ENCODE peak calls at places on chromosomes 4 and X, in four cellular contexts. One of them, this sample, is unnamed.

GRCh38 chr4:62896721-62897120 is 1512.5 kb downstream of the TECRL start:
- DNase-seq in occipital lobe: no peak
- DNase-seq in pons: no peak
- DNase-seq in activated CD4-positive, CD25-positive, alpha-beta regulatory T cell treated with anti-CD3 and anti-CD28 coated beads, Interleukin-2, amount 50 U/mL, for 72 hours: no peak
- DNase-seq in this sample: no peak

GRCh38 chr4:39181905-39182638 is at the start of gene WDR19:
- DNase-seq in occipital lobe: peak; percentile 100
- DNase-seq in pons: peak; percentile 100
- DNase-seq in activated CD4-positive, CD25-positive, alpha-beta regulatory T cell treated with anti-CD3 and anti-CD28 coated beads, Interleukin-2, amount 50 U/mL, for 72 hours: peak; percentile 95
- DNase-seq in this sample: peak; percentile 75

GRCh38 chrX:1778817-1779216 is 164.0 kb downstream of the ASMT start:
- DNase-seq in occipital lobe: no peak
- DNase-seq in pons: no peak
- DNase-seq in activated CD4-positive, CD25-positive, alpha-beta regulatory T cell treated with anti-CD3 and anti-CD28 coated beads, Interleukin-2, amount 50 U/mL, for 72 hours: no peak
- DNase-seq in this sample: no peak

GRCh38 chr4:112778520-112778919 is 141.6 kb downstream of the LARP7 start:
- DNase-seq in activated CD4-positive, CD25-positive, alpha-beta regulatory T cell treated with anti-CD3 and anti-CD28 coated beads, Interleukin-2, amount 50 U/mL, for 72 hours: no peak
- DNase-seq in occipital lobe: no peak
- DNase-seq in pons: no peak
- DNase-seq in this sample: no peak

GRCh38 chr4:178356725-178357124 is 914.5 kb upstream of the AGA start:
- DNase-seq in activated CD4-positive, CD25-positive, alpha-beta regulatory T cell treated with anti-CD3 and anti-CD28 coated beads, Interleukin-2, amount 50 U/mL, for 72 hours: no peak
- DNase-seq in pons: no peak
- DNase-seq in occipital lobe: no peak
- DNase-seq in this sample: no peak

GRCh38 chr4:18689308-18689915 is 667.9 kb upstream of the LCORL start:
- DNase-seq in occipital lobe: peak; percentile 25
- DNase-seq in activated CD4-positive, CD25-positive, alpha-beta regulatory T cell treated with anti-CD3 and anti-CD28 coated beads, Interleukin-2, amount 50 U/mL, for 72 hours: no peak
- DNase-seq in pons: peak; percentile 83
- DNase-seq in this sample: no peak

GRCh38 chrX:48683411-48683982 is at the start of gene WAS:
- DNase-seq in activated CD4-positive, CD25-positive, alpha-beta regulatory T cell treated with anti-CD3 and anti-CD28 coated beads, Interleukin-2, amount 50 U/mL, for 72 hours: peak; percentile 41
- DNase-seq in pons: peak; percentile 52
- DNase-seq in occipital lobe: no peak
- DNase-seq in this sample: no peak

GRCh38 chr4:7911044-7911578 is 28.6 kb downstream of the AFAP1 start:
- DNase-seq in pons: no peak
- DNase-seq in activated CD4-positive, CD25-positive, alpha-beta regulatory T cell treated with anti-CD3 and anti-CD28 coated beads, Interleukin-2, amount 50 U/mL, for 72 hours: no peak
- DNase-seq in occipital lobe: no peak
- DNase-seq in this sample: no peak

GRCh38 chr4:145840162-145840768 is 98.4 kb downstream of the ZNF827 start:
- DNase-seq in pons: peak; percentile 87
- DNase-seq in activated CD4-positive, CD25-positive, alpha-beta regulatory T cell treated with anti-CD3 and anti-CD28 coated beads, Interleukin-2, amount 50 U/mL, for 72 hours: no peak
- DNase-seq in occipital lobe: no peak
- DNase-seq in this sample: peak; percentile 10

GRCh38 chr4:102871772-102872171 is 3.0 kb downstream of the CISD2 start:
- DNase-seq in occipital lobe: no peak
- DNase-seq in activated CD4-positive, CD25-positive, alpha-beta regulatory T cell treated with anti-CD3 and anti-CD28 coated beads, Interleukin-2, amount 50 U/mL, for 72 hours: no peak
- DNase-seq in pons: no peak
- DNase-seq in this sample: no peak

GRCh38 chr4:16227462-16227868 is 1.2 kb upstream of the TAPT1 start:
- DNase-seq in occipital lobe: no peak
- DNase-seq in pons: no peak
- DNase-seq in activated CD4-positive, CD25-positive, alpha-beta regulatory T cell treated with anti-CD3 and anti-CD28 coated beads, Interleukin-2, amount 50 U/mL, for 72 hours: no peak
- DNase-seq in this sample: no peak

GRCh38 chr4:41189076-41189475 is 25.3 kb downstream of the APBB2 start:
- DNase-seq in pons: no peak
- DNase-seq in activated CD4-positive, CD25-positive, alpha-beta regulatory T cell treated with anti-CD3 and anti-CD28 coated beads, Interleukin-2, amount 50 U/mL, for 72 hours: no peak
- DNase-seq in occipital lobe: no peak
- DNase-seq in this sample: no peak

GRCh38 chr4:162163892-162164759 is at the start of gene FSTL5:
- DNase-seq in pons: peak; percentile 84
- DNase-seq in occipital lobe: peak; percentile 69
- DNase-seq in activated CD4-positive, CD25-positive, alpha-beta regulatory T cell treated with anti-CD3 and anti-CD28 coated beads, Interleukin-2, amount 50 U/mL, for 72 hours: peak; percentile 33
- DNase-seq in this sample: no peak

GRCh38 chrX:133594156-133594555 is 178.9 kb upstream of the GPC4 start:
- DNase-seq in pons: no peak
- DNase-seq in occipital lobe: no peak
- DNase-seq in activated CD4-positive, CD25-positive, alpha-beta regulatory T cell treated with anti-CD3 and anti-CD28 coated beads, Interleukin-2, amount 50 U/mL, for 72 hours: no peak
- DNase-seq in this sample: no peak

GRCh38 chr4:32219306-32220075 is 1499.3 kb downstream of the PCDH7 start:
- DNase-seq in activated CD4-positive, CD25-positive, alpha-beta regulatory T cell treated with anti-CD3 and anti-CD28 coated beads, Interleukin-2, amount 50 U/mL, for 72 hours: no peak
- DNase-seq in pons: no peak
- DNase-seq in occipital lobe: no peak
- DNase-seq in this sample: no peak

GRCh38 chrX:24647257-24648058 is at the start of gene PCYT1B:
- DNase-seq in occipital lobe: peak; percentile 63
- DNase-seq in activated CD4-positive, CD25-positive, alpha-beta regulatory T cell treated with anti-CD3 and anti-CD28 coated beads, Interleukin-2, amount 50 U/mL, for 72 hours: peak; percentile 42
- DNase-seq in pons: peak; percentile 53
- DNase-seq in this sample: no peak

GRCh38 chr4:68256284-68256683 is 10.8 kb upstream of the TMPRSS11B start:
- DNase-seq in pons: no peak
- DNase-seq in activated CD4-positive, CD25-positive, alpha-beta regulatory T cell treated with anti-CD3 and anti-CD28 coated beads, Interleukin-2, amount 50 U/mL, for 72 hours: no peak
- DNase-seq in occipital lobe: no peak
- DNase-seq in this sample: no peak

GRCh38 chr4:85548841-85549240 is 73.9 kb downstream of the ARHGAP24 start:
- DNase-seq in activated CD4-positive, CD25-positive, alpha-beta regulatory T cell treated with anti-CD3 and anti-CD28 coated beads, Interleukin-2, amount 50 U/mL, for 72 hours: no peak
- DNase-seq in pons: no peak
- DNase-seq in occipital lobe: no peak
- DNase-seq in this sample: no peak

GRCh38 chrX:150148749-150149672 is 210.7 kb upstream of the EOLA2 start:
- DNase-seq in activated CD4-positive, CD25-positive, alpha-beta regulatory T cell treated with anti-CD3 and anti-CD28 coated beads, Interleukin-2, amount 50 U/mL, for 72 hours: no peak
- DNase-seq in pons: no peak
- DNase-seq in occipital lobe: no peak
- DNase-seq in this sample: no peak

GRCh38 chr4:113781439-113782040 is 20.0 kb upstream of the CAMK2D start:
- DNase-seq in occipital lobe: no peak
- DNase-seq in activated CD4-positive, CD25-positive, alpha-beta regulatory T cell treated with anti-CD3 and anti-CD28 coated beads, Interleukin-2, amount 50 U/mL, for 72 hours: no peak
- DNase-seq in pons: peak; percentile 64
- DNase-seq in this sample: no peak

GRCh38 chr4:907103-907400 is 25.1 kb downstream of the GAK start:
- DNase-seq in pons: no peak
- DNase-seq in activated CD4-positive, CD25-positive, alpha-beta regulatory T cell treated with anti-CD3 and anti-CD28 coated beads, Interleukin-2, amount 50 U/mL, for 72 hours: no peak
- DNase-seq in occipital lobe: no peak
- DNase-seq in this sample: no peak

GRCh38 chrX:69362889-69363288 is 141.2 kb upstream of the NALF2 start:
- DNase-seq in occipital lobe: no peak
- DNase-seq in activated CD4-positive, CD25-positive, alpha-beta regulatory T cell treated with anti-CD3 and anti-CD28 coated beads, Interleukin-2, amount 50 U/mL, for 72 hours: no peak
- DNase-seq in pons: no peak
- DNase-seq in this sample: no peak

GRCh38 chr4:51840791-51841190 is 2.2 kb upstream of the DCUN1D4 start:
- DNase-seq in pons: no peak
- DNase-seq in activated CD4-positive, CD25-positive, alpha-beta regulatory T cell treated with anti-CD3 and anti-CD28 coated beads, Interleukin-2, amount 50 U/mL, for 72 hours: no peak
- DNase-seq in occipital lobe: no peak
- DNase-seq in this sample: no peak

GRCh38 chrX:47518105-47518504 is 35.1 kb upstream of the ZNF41 start:
- DNase-seq in pons: no peak
- DNase-seq in occipital lobe: no peak
- DNase-seq in activated CD4-positive, CD25-positive, alpha-beta regulatory T cell treated with anti-CD3 and anti-CD28 coated beads, Interleukin-2, amount 50 U/mL, for 72 hours: no peak
- DNase-seq in this sample: no peak

GRCh38 chr4:108359130-108359709 is 190.5 kb upstream of the LEF1 start:
- DNase-seq in pons: no peak
- DNase-seq in activated CD4-positive, CD25-positive, alpha-beta regulatory T cell treated with anti-CD3 and anti-CD28 coated beads, Interleukin-2, amount 50 U/mL, for 72 hours: no peak
- DNase-seq in occipital lobe: no peak
- DNase-seq in this sample: no peak

GRCh38 chrX:39336709-39337294 is 535.5 kb downstream of the MID1IP1 start:
- DNase-seq in pons: no peak
- DNase-seq in activated CD4-positive, CD25-positive, alpha-beta regulatory T cell treated with anti-CD3 and anti-CD28 coated beads, Interleukin-2, amount 50 U/mL, for 72 hours: no peak
- DNase-seq in occipital lobe: no peak
- DNase-seq in this sample: no peak

GRCh38 chrX:64206556-64207162 is 1.2 kb upstream of the AMER1 start:
- DNase-seq in pons: no peak
- DNase-seq in occipital lobe: peak; percentile 13
- DNase-seq in activated CD4-positive, CD25-positive, alpha-beta regulatory T cell treated with anti-CD3 and anti-CD28 coated beads, Interleukin-2, amount 50 U/mL, for 72 hours: no peak
- DNase-seq in this sample: no peak

GRCh38 chr4:68498413-68499007 is 51.2 kb downstream of the TMPRSS11E start:
- DNase-seq in pons: peak; percentile 77
- DNase-seq in occipital lobe: peak; percentile 21
- DNase-seq in activated CD4-positive, CD25-positive, alpha-beta regulatory T cell treated with anti-CD3 and anti-CD28 coated beads, Interleukin-2, amount 50 U/mL, for 72 hours: peak; percentile 47
- DNase-seq in this sample: no peak

GRCh38 chr4:128924951-128925350 is 115.5 kb downstream of the JADE1 start:
- DNase-seq in activated CD4-positive, CD25-positive, alpha-beta regulatory T cell treated with anti-CD3 and anti-CD28 coated beads, Interleukin-2, amount 50 U/mL, for 72 hours: no peak
- DNase-seq in occipital lobe: no peak
- DNase-seq in pons: no peak
- DNase-seq in this sample: no peak

GRCh38 chrX:154096140-154097002 is 1.1 kb downstream of the MECP2 start:
- DNase-seq in pons: peak; percentile 34
- DNase-seq in occipital lobe: no peak
- DNase-seq in activated CD4-positive, CD25-positive, alpha-beta regulatory T cell treated with anti-CD3 and anti-CD28 coated beads, Interleukin-2, amount 50 U/mL, for 72 hours: peak; percentile 34
- DNase-seq in this sample: no peak

GRCh38 chr4:144861471-144861870 is 215.5 kb downstream of the HHIP start:
- DNase-seq in activated CD4-positive, CD25-positive, alpha-beta regulatory T cell treated with anti-CD3 and anti-CD28 coated beads, Interleukin-2, amount 50 U/mL, for 72 hours: no peak
- DNase-seq in occipital lobe: no peak
- DNase-seq in pons: no peak
- DNase-seq in this sample: no peak

GRCh38 chr4:141660880-141661279 is 24.5 kb downstream of the IL15 start:
- DNase-seq in occipital lobe: no peak
- DNase-seq in activated CD4-positive, CD25-positive, alpha-beta regulatory T cell treated with anti-CD3 and anti-CD28 coated beads, Interleukin-2, amount 50 U/mL, for 72 hours: no peak
- DNase-seq in pons: no peak
- DNase-seq in this sample: no peak

GRCh38 chr4:81376720-81377119 is 95.0 kb downstream of the RASGEF1B start:
- DNase-seq in pons: no peak
- DNase-seq in occipital lobe: no peak
- DNase-seq in activated CD4-positive, CD25-positive, alpha-beta regulatory T cell treated with anti-CD3 and anti-CD28 coated beads, Interleukin-2, amount 50 U/mL, for 72 hours: no peak
- DNase-seq in this sample: no peak

GRCh38 chr4:149203256-149204001 is 612.2 kb downstream of the IQCM start:
- DNase-seq in pons: peak; percentile 14
- DNase-seq in occipital lobe: no peak
- DNase-seq in activated CD4-positive, CD25-positive, alpha-beta regulatory T cell treated with anti-CD3 and anti-CD28 coated beads, Interleukin-2, amount 50 U/mL, for 72 hours: no peak
- DNase-seq in this sample: no peak

GRCh38 chr4:132910226-132910748 is 238.8 kb upstream of the PCDH10 start:
- DNase-seq in pons: no peak
- DNase-seq in activated CD4-positive, CD25-positive, alpha-beta regulatory T cell treated with anti-CD3 and anti-CD28 coated beads, Interleukin-2, amount 50 U/mL, for 72 hours: no peak
- DNase-seq in occipital lobe: no peak
- DNase-seq in this sample: no peak

GRCh38 chr4:87363552-87363951 is 27.4 kb downstream of the HSD17B11 start:
- DNase-seq in activated CD4-positive, CD25-positive, alpha-beta regulatory T cell treated with anti-CD3 and anti-CD28 coated beads, Interleukin-2, amount 50 U/mL, for 72 hours: no peak
- DNase-seq in pons: no peak
- DNase-seq in occipital lobe: no peak
- DNase-seq in this sample: no peak

GRCh38 chr4:152939655-152940054 is 3.5 kb downstream of the FHDC1 start:
- DNase-seq in activated CD4-positive, CD25-positive, alpha-beta regulatory T cell treated with anti-CD3 and anti-CD28 coated beads, Interleukin-2, amount 50 U/mL, for 72 hours: no peak
- DNase-seq in occipital lobe: no peak
- DNase-seq in pons: no peak
- DNase-seq in this sample: no peak

GRCh38 chrX:151722241-151722846 is 6.5 kb downstream of the FATE1 start:
- DNase-seq in occipital lobe: no peak
- DNase-seq in pons: no peak
- DNase-seq in activated CD4-positive, CD25-positive, alpha-beta regulatory T cell treated with anti-CD3 and anti-CD28 coated beads, Interleukin-2, amount 50 U/mL, for 72 hours: no peak
- DNase-seq in this sample: no peak

GRCh38 chr4:36187723-36188333 is 56.5 kb downstream of the ARAP2 start:
- DNase-seq in pons: peak; percentile 70
- DNase-seq in activated CD4-positive, CD25-positive, alpha-beta regulatory T cell treated with anti-CD3 and anti-CD28 coated beads, Interleukin-2, amount 50 U/mL, for 72 hours: no peak
- DNase-seq in occipital lobe: no peak
- DNase-seq in this sample: no peak

GRCh38 chr4:136526517-136526916 is 1005.8 kb downstream of the PCDH18 start:
- DNase-seq in activated CD4-positive, CD25-positive, alpha-beta regulatory T cell treated with anti-CD3 and anti-CD28 coated beads, Interleukin-2, amount 50 U/mL, for 72 hours: no peak
- DNase-seq in occipital lobe: no peak
- DNase-seq in pons: no peak
- DNase-seq in this sample: no peak